ENCODE peak calls at places on chromosomes 4 and X, in eight cellular contexts. O, I, T, V, X, K, M and L are unnamed samples.
A peak's percentile ranks its signal among the peaks of the same experiment; 100 is the strongest.

GRCh38 chr4:157280673-157281072 is 60.1 kb downstream of the GRIA2 start:
- DNase-seq in O (no peak), I (no peak), T (no peak), V (no peak), X (no peak), K (no peak), M (no peak), L (no peak)

GRCh38 chr4:155772459-155773195 is 13.8 kb downstream of the GUCY1B1 start:
- DNase-seq in O (no peak), I (no peak), T (no peak), V (no peak), X (no peak), K (no peak), M (no peak), L (no peak)

GRCh38 chr4:159296061-159296460 is 193.2 kb downstream of the RAPGEF2 start:
- DNase-seq in O (no peak), I (no peak), T (no peak), V (peak; percentile 81), X (no peak), K (no peak), M (peak; percentile 58), L (no peak)

GRCh38 chrX:15686818-15687685 is 22.4 kb upstream of the CLTRN start:
- DNase-seq in O (peak; percentile 22), I (peak; percentile 2), T (peak; percentile 38), V (peak; percentile 55), X (peak; percentile 9), K (peak; percentile 31), M (peak; percentile 61), L (peak; percentile 5)

GRCh38 chr4:105350859-105351494 is 122.9 kb downstream of the PPA2 start:
- DNase-seq in O (no peak), I (no peak), T (no peak), V (peak; percentile 42), X (no peak), K (no peak), M (no peak), L (no peak)

GRCh38 chr4:55175779-55176231 is 50.4 kb upstream of the KDR start:
- DNase-seq in O (no peak), I (no peak), T (no peak), V (peak; percentile 62), X (no peak), K (no peak), M (peak; percentile 61), L (no peak)

GRCh38 chr4:112982677-112983076 is 66.8 kb upstream of the ANK2 start:
- DNase-seq in O (no peak), I (no peak), T (no peak), V (no peak), X (no peak), K (no peak), M (peak; percentile 7), L (no peak)

GRCh38 chrX:1392376-1393130 is 640 bp upstream of the SLC25A6 start:
- DNase-seq in O (peak; percentile 77), I (peak; percentile 24), T (peak; percentile 83), V (peak; percentile 63), X (no peak), K (no peak), M (peak; percentile 75), L (no peak)

GRCh38 chr4:159685406-159686092 is 582.7 kb downstream of the RAPGEF2 start:
- DNase-seq in O (no peak), I (no peak), T (no peak), V (no peak), X (no peak), K (no peak), M (peak; percentile 80), L (no peak)

GRCh38 chr4:81600511-81601269 is 129.0 kb upstream of the RASGEF1B start:
- DNase-seq in O (peak; percentile 67), I (no peak), T (peak; percentile 30), V (no peak), X (no peak), K (no peak), M (no peak), L (no peak)

GRCh38 chr4:1537410-1538095 is 131.3 kb upstream of the NKX1-1 start:
- DNase-seq in O (no peak), I (no peak), T (no peak), V (no peak), X (no peak), K (no peak), M (no peak), L (no peak)

GRCh38 chr4:157885785-157886184 is 287.0 kb downstream of the GASK1B start:
- DNase-seq in O (no peak), I (no peak), T (no peak), V (no peak), X (no peak), K (no peak), M (no peak), L (no peak)

GRCh38 chrX:151975736-151976275 is 1.3 kb upstream of the GABRE start:
- DNase-seq in O (no peak), I (no peak), T (no peak), V (no peak), X (no peak), K (no peak), M (no peak), L (no peak)

GRCh38 chr4:154643493-154643892 is 31.0 kb upstream of the FGG start:
- DNase-seq in O (no peak), I (no peak), T (no peak), V (peak; percentile 26), X (no peak), K (no peak), M (no peak), L (no peak)

GRCh38 chrX:75746891-75747639 is 38.0 kb downstream of the MAGEE2 start:
- DNase-seq in O (peak; percentile 55), I (no peak), T (no peak), V (peak; percentile 36), X (no peak), K (peak; percentile 3), M (peak; percentile 20), L (peak; percentile 1)

GRCh38 chr4:156596026-156596425 is 375.6 kb downstream of the PDGFC start:
- DNase-seq in O (no peak), I (no peak), T (no peak), V (peak; percentile 62), X (no peak), K (no peak), M (peak; percentile 76), L (no peak)

GRCh38 chr4:76214269-76214628 is 625 bp upstream of the SCARB2 start:
- DNase-seq in O (no peak), I (no peak), T (peak; percentile 78), V (no peak), X (no peak), K (no peak), M (no peak), L (peak; percentile 48)

GRCh38 chrX:110070970-110071369 is 68.1 kb downstream of the TMEM164 start:
- DNase-seq in O (no peak), I (no peak), T (no peak), V (no peak), X (no peak), K (no peak), M (no peak), L (no peak)

GRCh38 chrX:101550362-101550761 is at the start of gene ARMCX1:
- DNase-seq in O (peak; percentile 80), I (no peak), T (peak; percentile 64), V (peak; percentile 71), X (peak; percentile 49), K (no peak), M (peak; percentile 80), L (no peak)

GRCh38 chrX:136271300-136271699 is 20.1 kb upstream of the MAP7D3 start:
- DNase-seq in O (no peak), I (no peak), T (no peak), V (no peak), X (no peak), K (no peak), M (no peak), L (peak; percentile 28)

GRCh38 chrX:85375333-85375738 is 4.1 kb downstream of the POF1B start:
- DNase-seq in O (no peak), I (no peak), T (peak; percentile 26), V (no peak), X (peak; percentile 88), K (no peak), M (no peak), L (no peak)

GRCh38 chr4:24991015-24991414 is 39.7 kb downstream of the LGI2 start:
- DNase-seq in O (no peak), I (no peak), T (no peak), V (peak; percentile 31), X (no peak), K (no peak), M (peak; percentile 23), L (no peak)

GRCh38 chr4:118224239-118224829 is 128.5 kb downstream of the PRSS12 start:
- DNase-seq in O (no peak), I (no peak), T (no peak), V (peak; percentile 70), X (peak; percentile 58), K (no peak), M (peak; percentile 86), L (no peak)

GRCh38 chr4:6263541-6264540 is 5.8 kb upstream of the WFS1 start:
- DNase-seq in O (no peak), I (no peak), T (no peak), V (peak; percentile 69), X (no peak), K (no peak), M (peak; percentile 86), L (no peak)

GRCh38 chr4:147418206-147418605 is 62.7 kb upstream of the EDNRA start:
- DNase-seq in O (no peak), I (no peak), T (no peak), V (no peak), X (no peak), K (no peak), M (no peak), L (no peak)

GRCh38 chr4:99847362-99847976 is 30.8 kb downstream of the DAPP1 start:
- DNase-seq in O (no peak), I (no peak), T (no peak), V (no peak), X (no peak), K (no peak), M (no peak), L (no peak)

GRCh38 chr4:145097331-145097820 is 620 bp downstream of the ANAPC10 start:
- DNase-seq in O (no peak), I (no peak), T (no peak), V (no peak), X (no peak), K (no peak), M (no peak), L (no peak)

GRCh38 chr4:84968936-84969335 is 2.4 kb upstream of the WDFY3 start:
- DNase-seq in O (no peak), I (no peak), T (no peak), V (no peak), X (no peak), K (no peak), M (no peak), L (no peak)

GRCh38 chrX:68938244-68939004 is 109.6 kb downstream of the EFNB1 start:
- DNase-seq in O (peak; percentile 43), I (no peak), T (no peak), V (no peak), X (no peak), K (no peak), M (peak; percentile 40), L (no peak)

GRCh38 chr4:114997596-114997995 is 115.8 kb downstream of the NDST4 start:
- DNase-seq in O (no peak), I (no peak), T (no peak), V (peak; percentile 3), X (no peak), K (no peak), M (peak; percentile 50), L (no peak)

GRCh38 chr4:8083086-8083825 is 75.4 kb downstream of the ABLIM2 start:
- DNase-seq in O (no peak), I (no peak), T (no peak), V (no peak), X (no peak), K (no peak), M (no peak), L (no peak)

GRCh38 chr4:1312821-1313640 is 23.3 kb downstream of the MAEA start:
- DNase-seq in O (no peak), I (no peak), T (no peak), V (no peak), X (no peak), K (no peak), M (no peak), L (no peak)

GRCh38 chr4:46404961-46405360 is 15.0 kb upstream of the GABRA2 start:
- DNase-seq in O (no peak), I (no peak), T (peak; percentile 55), V (peak; percentile 50), X (no peak), K (no peak), M (peak; percentile 75), L (no peak)

GRCh38 chr4:163895369-163896005 is 401.0 kb downstream of the TMA16 start:
- DNase-seq in O (no peak), I (no peak), T (no peak), V (no peak), X (peak; percentile 7), K (peak; percentile 6), M (no peak), L (no peak)